ENCODE peak calls at places on chromosomes 7 and 10, in five cellular contexts. One of them, this sample, is unnamed.

GRCh38 chr7:150383710-150384397 is 4.7 kb downstream of the ZNF775 start:
- DNase-seq in fibroblast of pulmonary artery: no peak
- DNase-seq in stimulated activated CD8-positive, alpha-beta memory T cell treated with anti-CD3 and anti-CD28 coated beads, Interleukin-12 subunit alpha, Interleukin-12 subunit beta, amount 100 ng/mL, for 1 hour: no peak
- DNase-seq in bronchial epithelial cell: no peak
- DNase-seq in brain pericyte: no peak
- DNase-seq in this sample: no peak

GRCh38 chr10:14433147-14433546 is 102.4 kb upstream of the FRMD4A start:
- DNase-seq in fibroblast of pulmonary artery: no peak
- DNase-seq in stimulated activated CD8-positive, alpha-beta memory T cell treated with anti-CD3 and anti-CD28 coated beads, Interleukin-12 subunit alpha, Interleukin-12 subunit beta, amount 100 ng/mL, for 1 hour: no peak
- DNase-seq in bronchial epithelial cell: no peak
- DNase-seq in brain pericyte: no peak
- DNase-seq in this sample: no peak

GRCh38 chr7:90401989-90402388 is 1.3 kb upstream of the CLDN12 start:
- DNase-seq in fibroblast of pulmonary artery: peak
- DNase-seq in stimulated activated CD8-positive, alpha-beta memory T cell treated with anti-CD3 and anti-CD28 coated beads, Interleukin-12 subunit alpha, Interleukin-12 subunit beta, amount 100 ng/mL, for 1 hour: no peak
- DNase-seq in bronchial epithelial cell: no peak
- DNase-seq in brain pericyte: no peak
- DNase-seq in this sample: peak

GRCh38 chr7:34850681-34851080 is 186.6 kb downstream of the DPY19L1 start:
- DNase-seq in fibroblast of pulmonary artery: no peak
- DNase-seq in stimulated activated CD8-positive, alpha-beta memory T cell treated with anti-CD3 and anti-CD28 coated beads, Interleukin-12 subunit alpha, Interleukin-12 subunit beta, amount 100 ng/mL, for 1 hour: no peak
- DNase-seq in bronchial epithelial cell: no peak
- DNase-seq in brain pericyte: no peak
- DNase-seq in this sample: no peak

GRCh38 chr7:148264933-148265557 is 325.5 kb upstream of the C7orf33 start:
- DNase-seq in fibroblast of pulmonary artery: peak
- DNase-seq in stimulated activated CD8-positive, alpha-beta memory T cell treated with anti-CD3 and anti-CD28 coated beads, Interleukin-12 subunit alpha, Interleukin-12 subunit beta, amount 100 ng/mL, for 1 hour: no peak
- DNase-seq in bronchial epithelial cell: peak
- DNase-seq in brain pericyte: no peak
- DNase-seq in this sample: peak

GRCh38 chr7:86926732-86927131 is 132.7 kb downstream of the ELAPOR2 start:
- DNase-seq in fibroblast of pulmonary artery: peak
- DNase-seq in stimulated activated CD8-positive, alpha-beta memory T cell treated with anti-CD3 and anti-CD28 coated beads, Interleukin-12 subunit alpha, Interleukin-12 subunit beta, amount 100 ng/mL, for 1 hour: peak
- DNase-seq in bronchial epithelial cell: peak
- DNase-seq in brain pericyte: no peak
- DNase-seq in this sample: peak

GRCh38 chr10:116866987-116867595 is 17.8 kb downstream of the ENO4 start:
- DNase-seq in fibroblast of pulmonary artery: peak
- DNase-seq in stimulated activated CD8-positive, alpha-beta memory T cell treated with anti-CD3 and anti-CD28 coated beads, Interleukin-12 subunit alpha, Interleukin-12 subunit beta, amount 100 ng/mL, for 1 hour: no peak
- DNase-seq in bronchial epithelial cell: peak
- DNase-seq in brain pericyte: no peak
- DNase-seq in this sample: peak

GRCh38 chr7:111092406-111093160 is 1.7 kb downstream of the LRRN3 start:
- DNase-seq in fibroblast of pulmonary artery: no peak
- DNase-seq in stimulated activated CD8-positive, alpha-beta memory T cell treated with anti-CD3 and anti-CD28 coated beads, Interleukin-12 subunit alpha, Interleukin-12 subunit beta, amount 100 ng/mL, for 1 hour: no peak
- DNase-seq in bronchial epithelial cell: no peak
- DNase-seq in brain pericyte: no peak
- DNase-seq in this sample: no peak

GRCh38 chr7:96901822-96902412 is 103.4 kb upstream of the DLX6 start:
- DNase-seq in fibroblast of pulmonary artery: no peak
- DNase-seq in stimulated activated CD8-positive, alpha-beta memory T cell treated with anti-CD3 and anti-CD28 coated beads, Interleukin-12 subunit alpha, Interleukin-12 subunit beta, amount 100 ng/mL, for 1 hour: no peak
- DNase-seq in bronchial epithelial cell: peak
- DNase-seq in brain pericyte: no peak
- DNase-seq in this sample: no peak

GRCh38 chr10:16314259-16314658 is 122.6 kb upstream of the PTER start:
- DNase-seq in fibroblast of pulmonary artery: no peak
- DNase-seq in stimulated activated CD8-positive, alpha-beta memory T cell treated with anti-CD3 and anti-CD28 coated beads, Interleukin-12 subunit alpha, Interleukin-12 subunit beta, amount 100 ng/mL, for 1 hour: no peak
- DNase-seq in bronchial epithelial cell: no peak
- DNase-seq in brain pericyte: no peak
- DNase-seq in this sample: no peak

GRCh38 chr10:77328272-77328816 is 309.3 kb downstream of the KCNMA1 start:
- DNase-seq in fibroblast of pulmonary artery: peak
- DNase-seq in stimulated activated CD8-positive, alpha-beta memory T cell treated with anti-CD3 and anti-CD28 coated beads, Interleukin-12 subunit alpha, Interleukin-12 subunit beta, amount 100 ng/mL, for 1 hour: no peak
- DNase-seq in bronchial epithelial cell: peak
- DNase-seq in brain pericyte: no peak
- DNase-seq in this sample: peak

GRCh38 chr7:74289660-74290589 is 718 bp downstream of the CLIP2 start:
- DNase-seq in fibroblast of pulmonary artery: no peak
- DNase-seq in stimulated activated CD8-positive, alpha-beta memory T cell treated with anti-CD3 and anti-CD28 coated beads, Interleukin-12 subunit alpha, Interleukin-12 subunit beta, amount 100 ng/mL, for 1 hour: peak
- DNase-seq in bronchial epithelial cell: no peak
- DNase-seq in brain pericyte: no peak
- DNase-seq in this sample: peak

GRCh38 chr7:112452102-112452888 is 2.0 kb downstream of the IFRD1 start:
- DNase-seq in fibroblast of pulmonary artery: peak
- DNase-seq in stimulated activated CD8-positive, alpha-beta memory T cell treated with anti-CD3 and anti-CD28 coated beads, Interleukin-12 subunit alpha, Interleukin-12 subunit beta, amount 100 ng/mL, for 1 hour: no peak
- DNase-seq in bronchial epithelial cell: peak
- DNase-seq in brain pericyte: no peak
- DNase-seq in this sample: peak

GRCh38 chr7:149682038-149682437 is 91.3 kb downstream of the ZNF467 start:
- DNase-seq in fibroblast of pulmonary artery: no peak
- DNase-seq in stimulated activated CD8-positive, alpha-beta memory T cell treated with anti-CD3 and anti-CD28 coated beads, Interleukin-12 subunit alpha, Interleukin-12 subunit beta, amount 100 ng/mL, for 1 hour: no peak
- DNase-seq in bronchial epithelial cell: no peak
- DNase-seq in brain pericyte: no peak
- DNase-seq in this sample: no peak

GRCh38 chr7:20559883-20560282 is 55.6 kb upstream of the ABCB5 start:
- DNase-seq in fibroblast of pulmonary artery: no peak
- DNase-seq in stimulated activated CD8-positive, alpha-beta memory T cell treated with anti-CD3 and anti-CD28 coated beads, Interleukin-12 subunit alpha, Interleukin-12 subunit beta, amount 100 ng/mL, for 1 hour: no peak
- DNase-seq in bronchial epithelial cell: no peak
- DNase-seq in brain pericyte: no peak
- DNase-seq in this sample: no peak

GRCh38 chr7:91557789-91558396 is 293.7 kb downstream of the FZD1 start:
- DNase-seq in fibroblast of pulmonary artery: peak
- DNase-seq in stimulated activated CD8-positive, alpha-beta memory T cell treated with anti-CD3 and anti-CD28 coated beads, Interleukin-12 subunit alpha, Interleukin-12 subunit beta, amount 100 ng/mL, for 1 hour: no peak
- DNase-seq in bronchial epithelial cell: peak
- DNase-seq in brain pericyte: no peak
- DNase-seq in this sample: peak